ENCODE peak calls at places on chromosomes 2 and 18, in nine cellular contexts. B, K, D, O, N, C, T, L and P are unnamed samples.

GRCh38 chr2:48435909-48436308 is 94.0 kb upstream of the STON1 start:
- DNase-seq in N (no peak), C (no peak), B (no peak), O (no peak), D (no peak), L (no peak), T (no peak), K (peak), P (no peak)

GRCh38 chr2:156565066-156565710 is 129.0 kb downstream of the GPD2 start:
- DNase-seq in K (peak), N (no peak), L (no peak), D (no peak), C (peak), O (no peak), B (no peak), T (no peak), P (peak)

GRCh38 chr18:36419188-36419912 is 121.8 kb downstream of the FHOD3 start:
- DNase-seq in B (no peak), L (no peak), N (no peak), C (no peak), T (no peak), K (peak), D (no peak), O (no peak), P (no peak)

GRCh38 chr2:59025157-59025757 is 784.1 kb upstream of the FANCL start:
- DNase-seq in K (peak), O (peak), D (no peak), C (no peak), T (peak), L (peak), B (peak), N (no peak), P (peak)

GRCh38 chr18:27315001-27315400 is 129.9 kb upstream of the CHST9 start:
- DNase-seq in L (no peak), D (no peak), N (no peak), T (peak), C (no peak), O (no peak), B (no peak), K (no peak), P (no peak)

GRCh38 chr2:136013286-136013685 is 27.9 kb upstream of the DARS1 start:
- DNase-seq in O (no peak), B (peak), K (no peak), D (no peak), T (no peak), L (no peak), C (no peak), N (no peak), P (no peak)

GRCh38 chr18:3441290-3441689 is 8.7 kb upstream of the TGIF1 start:
- DNase-seq in D (no peak), O (no peak), T (no peak), B (no peak), C (no peak), N (no peak), K (peak), L (peak), P (peak)

GRCh38 chr2:180707867-180708205 is 272.6 kb upstream of the UBE2E3 start:
- DNase-seq in D (no peak), N (peak), C (peak), L (peak), T (peak), B (no peak), K (peak), O (no peak), P (peak)

GRCh38 chr2:5915926-5916325 is 223.7 kb downstream of the SOX11 start:
- DNase-seq in B (peak), T (no peak), L (peak), O (no peak), N (no peak), C (peak), K (peak), D (no peak), P (no peak)

GRCh38 chr2:226508683-226509082 is 290.9 kb downstream of the IRS1 start:
- DNase-seq in K (no peak), B (no peak), C (no peak), N (peak), T (no peak), O (no peak), D (peak), L (no peak), P (peak)

GRCh38 chr2:121626777-121627524 is 22.3 kb downstream of the CLASP1 start:
- DNase-seq in C (no peak), N (peak), L (no peak), O (peak), B (no peak), T (no peak), K (peak), D (peak), P (peak)

GRCh38 chr2:129877795-129878775 is 101.4 kb upstream of the RAB6C start:
- DNase-seq in K (peak), C (no peak), O (peak), T (no peak), L (no peak), B (peak), D (peak), N (peak), P (peak)

GRCh38 chr2:37020212-37020886 is 54.0 kb upstream of the STRN start:
- DNase-seq in N (peak), O (peak), D (peak), B (no peak), C (peak), K (peak), L (no peak), T (no peak), P (peak)

GRCh38 chr2:76089683-76090082 is 379.0 kb upstream of the GCFC2 start:
- DNase-seq in D (no peak), C (no peak), K (no peak), B (no peak), T (no peak), O (no peak), N (no peak), L (no peak), P (no peak)

GRCh38 chr2:217920879-217921603 is 81.8 kb downstream of the TNS1 start:
- DNase-seq in B (peak), C (no peak), O (peak), L (no peak), K (no peak), D (peak), T (no peak), N (peak), P (peak)

GRCh38 chr2:203706403-203706802 is at the start of gene CD28:
- DNase-seq in C (no peak), T (no peak), L (no peak), D (no peak), B (no peak), K (no peak), O (no peak), N (peak), P (no peak)

GRCh38 chr2:200993097-200993496 is 29.6 kb upstream of the ORC2 start:
- DNase-seq in L (no peak), C (peak), N (no peak), B (no peak), O (no peak), T (no peak), K (peak), D (no peak), P (peak)

GRCh38 chr2:113014067-113014466 is 8.8 kb downstream of the IL36A start:
- DNase-seq in N (no peak), O (no peak), C (no peak), B (no peak), L (no peak), D (no peak), K (no peak), T (no peak), P (no peak)

GRCh38 chr2:28582152-28582551 is 86.3 kb downstream of the PLB1 start:
- DNase-seq in D (no peak), C (no peak), B (no peak), N (no peak), O (no peak), L (no peak), K (no peak), T (no peak), P (no peak)

GRCh38 chr2:19048593-19049264 is 309.7 kb downstream of the OSR1 start:
- DNase-seq in C (no peak), B (no peak), N (no peak), D (peak), L (no peak), K (no peak), O (peak), T (no peak), P (peak)

GRCh38 chr2:127411609-127412370 is 6.4 kb upstream of the PROC start:
- DNase-seq in K (no peak), N (no peak), C (no peak), B (no peak), O (no peak), L (no peak), D (no peak), T (no peak), P (no peak)

GRCh38 chr2:119849838-119850565 is 90.3 kb downstream of the PTPN4 start:
- DNase-seq in O (no peak), N (no peak), C (no peak), K (no peak), B (no peak), L (no peak), T (peak), D (no peak), P (peak)

GRCh38 chr2:101106453-101107181 is 44.6 kb downstream of the TBC1D8 start:
- DNase-seq in L (no peak), O (no peak), D (no peak), K (no peak), B (no peak), T (no peak), N (no peak), C (no peak), P (no peak)

GRCh38 chr2:212958757-212959295 is 192.6 kb downstream of the IKZF2 start:
- DNase-seq in L (no peak), K (peak), C (no peak), B (no peak), D (no peak), T (peak), O (no peak), N (no peak), P (peak)

GRCh38 chr2:43020990-43021677 is 205.3 kb downstream of the ZFP36L2 start:
- DNase-seq in K (no peak), D (no peak), N (no peak), O (no peak), T (peak), C (no peak), L (no peak), B (no peak), P (no peak)

GRCh38 chr18:31101148-31102019 is 837 bp downstream of the DSC2 start:
- DNase-seq in N (peak), K (no peak), O (peak), L (peak), C (no peak), T (peak), B (peak), D (peak), P (no peak)

GRCh38 chr2:148022882-148023281 is 2.0 kb downstream of the MBD5 start:
- DNase-seq in O (no peak), T (no peak), B (no peak), K (no peak), C (no peak), L (no peak), D (no peak), N (no peak), P (no peak)

GRCh38 chr18:49055787-49056186 is 105.0 kb upstream of the SMAD7 start:
- DNase-seq in D (peak), N (peak), O (peak), C (no peak), T (peak), L (no peak), B (no peak), K (peak), P (peak)

GRCh38 chr2:153163055-153163454 is 315.5 kb downstream of the RPRM start:
- DNase-seq in D (peak), T (peak), N (no peak), L (peak), B (peak), O (no peak), C (no peak), K (no peak), P (no peak)
- TF ChIP-seq CTCF in D (peak), T (peak), N (no peak), L (peak), B (peak), O (peak), C (no peak), K (no peak), P (no peak)

GRCh38 chr2:160305081-160305750 is 105.1 kb upstream of the ITGB6 start:
- DNase-seq in K (peak), C (no peak), T (peak), O (no peak), N (no peak), B (no peak), L (no peak), D (no peak), P (peak)

GRCh38 chr2:160309585-160309984 is 109.5 kb upstream of the ITGB6 start:
- DNase-seq in T (peak), O (no peak), K (peak), B (no peak), N (no peak), L (no peak), D (no peak), C (no peak), P (no peak)

GRCh38 chr2:160308915-160309314 is 108.8 kb upstream of the ITGB6 start:
- DNase-seq in N (no peak), B (no peak), L (no peak), T (peak), O (no peak), D (no peak), K (peak), C (no peak), P (peak)

GRCh38 chr2:160306985-160307384 is 106.9 kb upstream of the ITGB6 start:
- DNase-seq in K (peak), T (no peak), C (peak), D (peak), L (no peak), O (no peak), N (peak), B (no peak), P (peak)

GRCh38 chr2:160308476-160308875 is 108.4 kb upstream of the ITGB6 start:
- DNase-seq in D (no peak), N (no peak), O (no peak), K (no peak), C (no peak), L (no peak), B (no peak), T (no peak), P (no peak)
- H3K4me3 ChIP-seq in D (no peak), N (no peak), O (no peak), K (no peak), C (no peak), L (no peak), B (no peak), T (no peak), P (no peak)

DNA sequence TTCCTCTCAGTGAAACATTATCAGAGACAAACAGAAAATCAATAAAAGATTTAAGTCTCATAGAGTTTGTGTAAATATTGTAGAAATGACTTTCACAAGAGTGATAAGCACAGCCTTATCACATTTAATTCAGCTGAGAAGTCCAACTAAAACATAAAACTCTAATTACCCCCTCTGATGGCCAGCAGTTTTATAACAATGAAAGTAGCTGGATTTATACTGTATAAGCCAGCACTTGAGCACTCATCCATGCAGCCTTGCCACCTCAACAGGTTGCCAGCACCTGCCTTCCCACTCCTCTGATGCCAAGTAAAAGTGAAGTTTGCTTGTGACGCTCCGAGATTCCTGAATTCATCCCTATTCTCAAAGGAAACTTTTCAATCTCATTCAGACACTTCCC is 103.0 kb upstream of the STK39 start:
- DNase-seq in T (no peak), K (no peak), D (no peak), B (no peak), N (no peak), L (no peak), O (no peak), C (no peak), P (peak)
- TF ChIP-seq CTCF in T (no peak), K (no peak), D (no peak), B (no peak), N (no peak), L (no peak), O (no peak), C (no peak), P (no peak)

GRCh38 chr18:74226666-74227065 is 65.1 kb downstream of the CYB5A start:
- DNase-seq in K (no peak), O (no peak), C (no peak), L (no peak), D (no peak), B (no peak), T (no peak), N (no peak), P (no peak)
- H3K4me3 ChIP-seq in K (no peak), O (no peak), C (no peak), L (no peak), D (no peak), B (no peak), T (no peak), N (no peak), P (no peak)

GRCh38 chr18:78610646-78611045 is 369.0 kb upstream of the SALL3 start:
- DNase-seq in O (no peak), L (no peak), B (peak), K (no peak), T (no peak), N (no peak), C (no peak), D (no peak), P (no peak)

GRCh38 chr18:78605255-78605654 is 374.4 kb upstream of the SALL3 start:
- DNase-seq in K (no peak), T (no peak), B (peak), L (no peak), D (no peak), C (no peak), O (no peak), N (no peak), P (no peak)

GRCh38 chr18:78607221-78607620 is 372.4 kb upstream of the SALL3 start:
- DNase-seq in D (no peak), O (no peak), N (no peak), T (no peak), B (peak), L (peak), K (no peak), C (no peak), P (no peak)

GRCh38 chr18:78610179-78610578 is 369.4 kb upstream of the SALL3 start:
- DNase-seq in B (peak), T (no peak), N (no peak), D (no peak), L (no peak), C (no peak), K (no peak), O (no peak), P (no peak)

DNA sequence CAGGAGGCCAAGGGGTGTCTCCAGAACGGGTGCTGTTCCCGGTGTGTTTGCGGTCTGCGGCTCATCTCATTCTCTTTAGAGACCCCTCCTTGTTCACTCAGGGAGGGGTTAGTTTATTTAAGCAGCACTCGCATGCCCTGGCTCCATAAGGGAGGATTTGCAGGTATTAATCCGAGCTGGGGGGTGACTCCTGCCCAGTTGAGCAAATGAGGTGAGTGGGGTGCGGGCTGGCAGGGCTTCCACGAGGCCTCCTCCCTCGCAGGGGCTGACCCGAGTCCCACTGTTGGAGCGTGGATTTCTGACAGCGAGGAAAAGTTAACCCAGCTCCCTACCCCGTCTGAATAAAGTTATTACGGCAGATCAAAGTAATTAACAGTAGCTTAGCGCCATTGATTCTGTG is 371.8 kb upstream of the SALL3 start:
- DNase-seq in T (no peak), K (no peak), N (no peak), O (no peak), D (no peak), C (no peak), L (peak), B (peak), P (no peak)
- TF ChIP-seq CTCF in T (no peak), K (no peak), N (no peak), O (no peak), D (no peak), C (no peak), L (no peak), B (no peak), P (no peak)

DNA sequence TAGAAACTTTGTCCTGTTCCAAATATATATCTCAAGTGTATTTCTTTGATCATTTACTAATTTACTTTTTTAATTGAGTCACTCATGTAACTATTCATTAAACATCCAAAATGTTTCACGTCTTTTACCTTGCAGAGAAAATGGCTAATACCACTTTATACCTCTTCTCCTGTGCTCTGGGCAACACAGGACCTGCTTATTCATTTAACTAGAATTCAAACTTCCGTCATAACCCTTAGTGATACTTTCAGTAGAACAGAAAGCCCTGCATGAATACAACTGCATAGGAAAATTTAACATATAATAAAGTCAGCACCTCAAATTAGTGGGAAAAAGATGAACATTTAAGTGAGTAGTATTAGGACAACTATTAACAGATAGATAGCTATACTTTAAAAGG is 205.2 kb downstream of the MREG start:
- DNase-seq in C (no peak), B (no peak), K (no peak), T (no peak), O (no peak), D (no peak), N (no peak), L (no peak), P (no peak)
- H3K4me3 ChIP-seq in C (no peak), B (no peak), K (no peak), T (no peak), O (no peak), D (no peak), N (no peak), L (no peak), P (no peak)

DNA sequence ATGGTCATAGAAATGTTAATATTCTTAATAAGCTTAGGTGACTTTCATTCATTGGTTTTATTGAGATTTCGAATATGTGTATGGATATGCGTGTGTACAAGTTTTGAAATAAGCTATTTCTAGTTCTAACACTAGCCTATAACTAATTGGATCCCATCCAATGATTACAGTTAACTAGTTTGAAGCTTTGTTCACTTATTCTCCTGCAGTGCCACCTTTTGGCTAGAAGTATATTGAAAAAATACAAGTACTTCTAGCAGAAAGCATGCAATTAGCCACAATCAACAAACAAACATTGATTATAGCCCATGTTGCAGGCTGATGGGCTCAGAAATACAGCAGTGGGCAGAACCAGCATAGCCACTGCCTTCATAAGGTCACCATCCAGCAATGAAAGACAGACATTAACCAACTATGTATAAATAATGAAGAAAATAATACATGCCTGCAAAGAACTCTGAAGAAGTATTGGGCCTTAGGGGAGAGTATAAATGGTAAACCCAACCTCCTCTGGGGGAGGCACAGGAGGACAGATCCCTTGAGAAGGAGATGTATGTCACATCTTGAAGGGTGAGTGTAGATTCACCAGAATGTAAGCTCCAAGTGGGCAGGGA is 5.1 kb upstream of the PIEZO2 start:
- DNase-seq in O (no peak), D (no peak), C (no peak), B (no peak), T (peak), L (no peak), N (no peak), K (peak), P (peak)
- TF ChIP-seq CTCF in O (peak), D (no peak), C (peak), B (peak), T (peak), L (peak), N (peak), K (peak), P (peak)